ENCODE peak calls at places on chromosomes 13 and 19, in five cellular contexts. N is pancreas, P is PC-3, T is anterior cingulate cortex, Y is mammary epithelial cell. E is an unnamed sample.

GRCh38 chr19:17285415-17286135 is 3.9 kb downstream of the ANKLE1 start:
- DNase-seq in N (no peak), P (no peak), T (no peak), Y (no peak), E (no peak)

GRCh38 chr13:113049521-113049941 is 56.1 kb upstream of the F7 start:
- DNase-seq in N (no peak), P (no peak), T (peak), Y (no peak), E (peak)

GRCh38 chr19:53884256-53884655 is 2.3 kb downstream of the PRKCG start:
- DNase-seq in N (no peak), P (no peak), T (no peak), Y (no peak), E (peak)

GRCh38 chr13:110284809-110285519 is 22.0 kb downstream of the COL4A1 start:
- DNase-seq in N (no peak), P (no peak), T (no peak), Y (no peak), E (no peak)

GRCh38 chr13:33109801-33110200 is 93.6 kb downstream of the KL start:
- DNase-seq in N (no peak), P (no peak), T (no peak), Y (no peak), E (no peak)

GRCh38 chr13:45301263-45301662 is 39.7 kb downstream of the TPT1 start:
- DNase-seq in N (no peak), P (no peak), T (no peak), Y (no peak), E (no peak)

GRCh38 chr19:2250765-2251576 is 1.8 kb downstream of the AMH start:
- DNase-seq in N (no peak), P (no peak), T (no peak), Y (no peak), E (no peak)

GRCh38 chr19:2315818-2316353 is 7.9 kb upstream of the LINGO3 start:
- DNase-seq in N (peak), P (peak), T (peak), Y (no peak), E (peak)

GRCh38 chr19:8585894-8586750 is 8.9 kb upstream of the MYO1F start:
- DNase-seq in N (no peak), P (peak), T (no peak), Y (no peak), E (peak)

GRCh38 chr13:34675626-34676025 is 266.4 kb upstream of the NBEA start:
- DNase-seq in N (no peak), P (no peak), T (no peak), Y (no peak), E (no peak)

GRCh38 chr19:58228584-58229254 is at the start of gene ZNF544:
- DNase-seq in N (peak), P (peak), T (peak), Y (peak), E (peak)

GRCh38 chr13:40916207-40916998 is 102.7 kb downstream of the ELF1 start:
- DNase-seq in N (no peak), P (no peak), T (no peak), Y (no peak), E (no peak)

GRCh38 chr13:107867701-107868661 is 347.4 kb downstream of the LIG4 start:
- DNase-seq in N (peak), P (peak), T (peak), Y (peak), E (no peak)

GRCh38 chr13:101626925-101627555 is 174.6 kb downstream of the ITGBL1 start:
- DNase-seq in N (no peak), P (peak), T (no peak), Y (no peak), E (peak)

GRCh38 chr13:67410645-67411044 is 180.5 kb upstream of the PCDH9 start:
- DNase-seq in N (no peak), P (no peak), T (no peak), Y (no peak), E (no peak)

GRCh38 chr13:108494991-108495661 is 134.3 kb upstream of the MYO16 start:
- DNase-seq in N (no peak), P (no peak), T (no peak), Y (no peak), E (no peak)

GRCh38 chr19:4374451-4375163 is 25.7 kb downstream of the SH3GL1 start:
- DNase-seq in N (no peak), P (peak), T (no peak), Y (peak), E (peak)

GRCh38 chr13:57063007-57063406 is 77.7 kb upstream of the PRR20A start:
- DNase-seq in N (no peak), P (no peak), T (no peak), Y (no peak), E (no peak)

GRCh38 chr19:54196514-54196913 is 4.1 kb upstream of the RPS9 start:
- DNase-seq in N (no peak), P (no peak), T (no peak), Y (peak), E (no peak)

GRCh38 chr13:43244482-43244881 is 221.1 kb downstream of the DNAJC15 start:
- DNase-seq in N (no peak), P (no peak), T (no peak), Y (no peak), E (no peak)